ENCODE peak calls at places on chromosomes 3 and 15, in five cellular contexts. X is skeletal muscle cell, I is NCI-H1092 treated with DMSO at 0.1 percent for 48 hours, M is GM12891, D is EL. T is an unnamed sample.
A peak's percentile ranks its signal among the peaks of the same experiment; 100 is the strongest.

GRCh38 chr15:79811406-79812405 is 85.1 kb downstream of the MTHFS start:
- DNase-seq in X (peak; percentile 41), I (peak; percentile 61), M (no peak), D (peak; percentile 15), T (no peak)

GRCh38 chr3:129015388-129016105 is 14.4 kb downstream of the EFCC1 start:
- DNase-seq in X (no peak), I (no peak), M (no peak), D (no peak), T (no peak)

GRCh38 chr15:92638291-92638708 is 17.3 kb downstream of the FAM174B start:
- DNase-seq in X (no peak), I (peak; percentile 90), M (no peak), D (no peak), T (peak; percentile 69)

GRCh38 chr15:70214266-70214665 is 116.5 kb upstream of the TLE3 start:
- DNase-seq in X (no peak), I (no peak), M (no peak), D (no peak), T (no peak)

GRCh38 chr3:143775401-143775970 is 72.8 kb downstream of the SLC9A9 start:
- DNase-seq in X (no peak), I (peak; percentile 26), M (no peak), D (peak; percentile 25), T (peak; percentile 35)

GRCh38 chr15:27498700-27499099 is 527.7 kb downstream of the GABRG3 start:
- DNase-seq in X (no peak), I (no peak), M (no peak), D (no peak), T (no peak)

GRCh38 chr3:73499787-73500186 is 125.0 kb downstream of the PDZRN3 start:
- DNase-seq in X (no peak), I (no peak), M (no peak), D (peak; percentile 39), T (no peak)

GRCh38 chr3:186596568-186597287 is 16.1 kb upstream of the AHSG start:
- DNase-seq in X (no peak), I (no peak), M (no peak), D (peak; percentile 6), T (no peak)

GRCh38 chr3:197216914-197217313 is 81.5 kb downstream of the DLG1 start:
- DNase-seq in X (no peak), I (no peak), M (no peak), D (peak; percentile 61), T (no peak)

GRCh38 chr15:60760646-60761504 is 281.9 kb upstream of the ICE2 start:
- DNase-seq in X (peak; percentile 51), I (no peak), M (no peak), D (peak; percentile 67), T (no peak)

GRCh38 chr15:70447927-70448698 is 315.2 kb downstream of the UACA start:
- DNase-seq in X (no peak), I (no peak), M (no peak), D (no peak), T (no peak)

GRCh38 chr15:71975816-71976150 is 142.2 kb downstream of the MYO9A start:
- DNase-seq in X (no peak), I (no peak), M (no peak), D (no peak), T (no peak)

GRCh38 chr15:52337198-52337853 is 41.7 kb upstream of the MYO5C start:
- DNase-seq in X (peak; percentile 34), I (no peak), M (no peak), D (peak; percentile 70), T (no peak)

GRCh38 chr3:45640724-45641361 is 46.3 kb downstream of the LIMD1 start:
- DNase-seq in X (no peak), I (no peak), M (no peak), D (peak; percentile 36), T (no peak)

GRCh38 chr3:58651268-58651667 is 15.3 kb downstream of the FAM3D start:
- DNase-seq in X (no peak), I (no peak), M (no peak), D (no peak), T (no peak)

GRCh38 chr3:52178537-52178936 is 19.4 kb upstream of the ALAS1 start:
- DNase-seq in X (no peak), I (no peak), M (no peak), D (no peak), T (no peak)

GRCh38 chr3:46930945-46931403 is 45.6 kb downstream of the CCDC12 start:
- DNase-seq in X (no peak), I (no peak), M (no peak), D (peak; percentile 65), T (no peak)

T was measured in NCI-H748 treated with DMSO at 0.1 percent for 48 hours.